ENCODE peak calls at places on chromosomes 6 and 20, in nine cellular contexts. L, Q, N, Y, D, E, J, B and W are unnamed samples. For H3K4me1, the result is how much of the 10 kb centered on the place peaks cover.

GRCh38 chr6:31680226-31680840 is 534 bp downstream of the LY6G5C start:
- DNase-seq in D (no peak), N (no peak), J (no peak), Y (no peak), L (no peak), B (no peak), E (no peak), Q (no peak), W (no peak)

GRCh38 chr6:118810420-118811027 is 83.4 kb upstream of the ASF1A start:
- DNase-seq in B (no peak), E (peak), J (no peak), D (no peak), N (no peak), Q (no peak), Y (no peak), L (no peak), W (no peak)

GRCh38 chr20:13412806-13413445 is 191.9 kb downstream of the ISM1 start:
- DNase-seq in L (no peak), D (no peak), N (no peak), J (no peak), Y (no peak), E (no peak), B (no peak), Q (no peak), W (peak)

GRCh38 chr20:32828029-32828666 is 8.4 kb downstream of the MAPRE1 start:
- DNase-seq in L (no peak), N (no peak), B (no peak), D (no peak), Q (peak), J (no peak), Y (no peak), E (no peak), W (no peak)

GRCh38 chr6:110217255-110217654 is 37.0 kb downstream of the CDC40 start:
- DNase-seq in Q (peak), L (peak), E (no peak), J (no peak), B (no peak), Y (no peak), D (no peak), N (no peak), W (no peak)

GRCh38 chr20:17856024-17856564 is 112.5 kb downstream of the SNX5 start:
- DNase-seq in Q (no peak), N (no peak), E (no peak), Y (no peak), D (no peak), B (peak), J (no peak), L (no peak), W (no peak)

GRCh38 chr6:53792016-53792415 is 2.8 kb upstream of the LRRC1 start:
- DNase-seq in Q (no peak), D (no peak), J (no peak), E (no peak), B (no peak), Y (no peak), L (no peak), N (no peak), W (peak)

GRCh38 chr6:75344021-75344420 is 59.4 kb upstream of the TMEM30A start:
- DNase-seq in J (no peak), Q (no peak), D (no peak), N (no peak), E (no peak), L (no peak), B (no peak), Y (no peak), W (no peak)

GRCh38 chr6:105483492-105483891 is 80.6 kb upstream of the PREP start:
- DNase-seq in N (no peak), Y (peak), L (no peak), D (no peak), J (no peak), B (no peak), Q (peak), E (no peak), W (no peak)

GRCh38 chr20:19257201-19257600 is 44.8 kb downstream of the SLC24A3 start:
- DNase-seq in B (no peak), J (no peak), N (no peak), D (no peak), L (peak), Q (no peak), E (no peak), Y (no peak), W (no peak)

GRCh38 chr6:108133594-108134179 is 32.1 kb upstream of the NR2E1 start:
- DNase-seq in N (peak), Q (peak), B (peak), Y (peak), L (peak), J (peak), D (peak), E (no peak), W (peak)

GRCh38 chr20:33333616-33334015 is 50.6 kb downstream of the BPIFB1 start:
- DNase-seq in B (no peak), Q (no peak), L (no peak), Y (no peak), D (no peak), E (no peak), J (no peak), N (no peak), W (no peak)

GRCh38 chr20:36795691-36796090 is 22.1 kb upstream of the DSN1 start:
- DNase-seq in D (no peak), E (no peak), Q (no peak), J (no peak), B (no peak), L (no peak), Y (no peak), N (no peak), W (no peak)

GRCh38 chr6:46637933-46638332 is 14.7 kb downstream of the CYP39A1 start:
- DNase-seq in B (no peak), J (no peak), N (no peak), L (no peak), Q (no peak), E (no peak), Y (no peak), D (no peak), W (no peak)

GRCh38 chr6:107697682-107698081 is 126.4 kb downstream of the SCML4 start:
- DNase-seq in D (no peak), Y (peak), J (no peak), E (no peak), Q (peak), B (no peak), L (no peak), N (no peak), W (no peak)

GRCh38 chr20:38127011-38127621 is 38.0 kb downstream of the TGM2 start:
- DNase-seq in D (no peak), J (peak), L (peak), B (peak), N (peak), E (no peak), Q (peak), Y (peak), W (no peak)

GRCh38 chr20:23653400-23653938 is 15.7 kb upstream of the CST3 start:
- DNase-seq in L (peak), B (no peak), J (no peak), Y (no peak), N (no peak), D (no peak), E (no peak), Q (no peak), W (no peak)

GRCh38 chr20:36473164-36473563 is 68.2 kb upstream of the MYL9 start:
- DNase-seq in J (no peak), B (no peak), D (no peak), E (no peak), N (no peak), Q (no peak), Y (no peak), L (no peak), W (peak)

GRCh38 chr20:38999217-38999616 is 37.1 kb downstream of the DHX35 start:
- DNase-seq in E (no peak), Y (no peak), Q (no peak), B (no peak), N (no peak), J (no peak), D (no peak), L (no peak), W (no peak)

GRCh38 chr20:63897978-63898561 is 3.1 kb downstream of the DNAJC5 start:
- DNase-seq in D (no peak), E (no peak), B (no peak), Y (no peak), L (no peak), N (no peak), Q (no peak), J (no peak), W (no peak)

GRCh38 chr6:170437719-170438401 is 115.2 kb downstream of the PSMB1 start:
- DNase-seq in D (no peak), Q (peak), E (no peak), L (peak), B (no peak), N (no peak), J (no peak), Y (no peak), W (no peak)

GRCh38 chr6:159701413-159701999 is 8.5 kb upstream of the SOD2 start:
- DNase-seq in L (no peak), E (no peak), J (no peak), D (no peak), B (no peak), N (peak), Y (peak), Q (peak), W (peak)

GRCh38 chr20:51668515-51668914 is 99.7 kb downstream of the ATP9A start:
- DNase-seq in L (no peak), E (no peak), B (no peak), N (no peak), Y (no peak), Q (no peak), J (no peak), D (no peak), W (no peak)

GRCh38 chr6:30814137-30815084 is 69.9 kb upstream of the DDR1 start:
- DNase-seq in L (peak), J (no peak), D (no peak), N (peak), B (no peak), E (no peak), Q (peak), Y (peak), W (peak)

GRCh38 chr6:95354551-95354950 is 222.8 kb upstream of the MANEA start:
- DNase-seq in J (peak), D (no peak), Y (no peak), E (no peak), Q (no peak), B (no peak), L (no peak), N (no peak), W (no peak)

GRCh38 chr6:5855787-5856186 is 150.9 kb downstream of the NRN1 start:
- DNase-seq in J (no peak), Q (no peak), Y (no peak), L (no peak), B (no peak), E (no peak), D (no peak), N (no peak), W (no peak)

GRCh38 chr20:3228750-3229032 is 10.3 kb downstream of the SLC4A11 start:
- DNase-seq in J (no peak), B (no peak), Y (no peak), D (no peak), E (no peak), Q (no peak), L (no peak), N (no peak), W (no peak)

GRCh38 chr6:34953084-34954025 is 64.3 kb downstream of the ANKS1A start:
- DNase-seq in D (no peak), J (no peak), L (no peak), N (peak), Y (peak), E (no peak), B (peak), Q (peak), W (no peak)

GRCh38 chr6:111992851-111993250 is 61.1 kb upstream of the CCN6 start:
- DNase-seq in B (no peak), D (no peak), E (peak), N (no peak), J (no peak), Q (no peak), Y (no peak), L (peak), W (no peak)

GRCh38 chr6:23091795-23092194 is 522.4 kb downstream of the HDGFL1 start:
- DNase-seq in Y (peak), L (no peak), Q (no peak), E (no peak), D (no peak), J (no peak), B (no peak), N (no peak), W (no peak)

GRCh38 chr6:103908898-103909297 is 950.8 kb downstream of the HACE1 start:
- DNase-seq in B (no peak), J (no peak), E (no peak), Q (no peak), Y (no peak), L (peak), D (no peak), N (no peak), W (no peak)

DNA sequence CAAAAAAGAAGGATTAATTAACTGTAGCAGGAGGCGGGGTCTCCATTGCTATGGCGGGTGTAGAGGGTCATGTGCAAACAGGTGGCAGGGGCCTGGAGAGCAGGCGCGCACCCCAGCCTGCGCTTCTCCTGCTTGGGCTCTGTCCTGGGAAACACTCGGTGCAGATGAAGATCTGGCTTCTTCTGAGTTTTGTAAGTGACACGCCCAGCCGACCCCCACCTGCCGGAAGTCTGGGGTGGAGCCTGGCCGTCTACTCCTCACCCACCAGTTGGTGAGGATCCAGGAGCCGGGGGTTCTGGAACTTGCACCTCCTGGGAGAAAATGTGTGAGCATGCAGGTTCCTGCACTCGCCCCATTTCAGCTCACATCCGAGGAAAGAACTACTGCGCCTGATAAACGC is 19.3 kb downstream of the PMEPA1 start:
- DNase-seq in E (no peak), D (no peak), B (no peak), Y (no peak), L (no peak), Q (no peak), J (no peak), N (no peak), W (no peak)
- H3K4me1 ChIP-seq in E (under half), D (half or more), B (under half), Y (under half), L (under half), Q (half or more), J (under half), N (half or more), W (half or more)

DNA sequence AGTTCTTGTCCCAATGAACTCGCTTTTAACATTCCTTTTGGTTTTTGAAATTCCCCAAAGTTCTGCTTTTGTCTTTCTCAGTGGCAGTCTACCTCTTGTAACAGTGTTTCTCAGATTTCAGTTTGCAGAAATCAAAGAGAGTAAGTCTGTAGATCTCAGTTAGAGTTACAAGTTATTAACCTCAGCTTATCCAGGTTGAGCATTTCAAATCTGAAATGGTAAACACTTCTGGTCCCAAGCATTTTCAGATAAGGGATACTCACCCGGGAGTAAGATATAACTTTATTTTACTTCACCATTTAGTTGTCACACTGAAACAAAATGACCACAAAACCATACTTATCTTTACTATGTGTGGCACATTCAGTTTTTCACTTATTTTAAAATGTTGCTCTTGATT is 9.8 kb downstream of the ZNF292 start:
- DNase-seq in Y (no peak), D (no peak), B (no peak), E (no peak), J (no peak), Q (no peak), L (no peak), N (no peak), W (no peak)
- H3K4me1 ChIP-seq in Y (under half), D (half or more), B (under half), E (under half), J (under half), Q (under half), L (under half), N (under half), W (under half)

DNA sequence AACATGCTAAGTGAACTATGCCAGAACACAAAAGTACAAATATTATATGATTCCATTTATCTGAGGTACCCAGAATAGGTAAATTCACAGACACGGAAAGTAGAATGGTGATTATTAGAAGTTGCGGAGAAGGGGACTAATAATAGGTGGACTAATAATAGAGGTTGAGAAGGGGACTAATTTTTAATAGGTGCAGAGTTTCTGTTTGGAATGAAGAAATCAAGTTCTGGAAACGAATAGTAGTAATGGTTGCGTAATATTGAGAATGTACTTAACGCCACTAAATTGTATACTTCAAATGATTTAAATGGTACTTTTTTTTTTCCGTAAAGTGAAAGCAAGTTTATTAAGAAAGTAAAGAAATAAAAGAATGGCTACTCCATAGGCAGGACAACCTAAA is 33.2 kb downstream of the B4GALT5 start:
- DNase-seq in Y (no peak), N (no peak), L (no peak), B (no peak), E (no peak), D (no peak), J (no peak), Q (no peak), W (no peak)
- H3K4me1 ChIP-seq in Y (under half), N (half or more), L (under half), B (half or more), E (under half), D (half or more), J (half or more), Q (under half), W (under half)

GRCh38 chr20:21102252-21102609 is 3.9 kb downstream of the LINC00237 start:
- DNase-seq in Y (no peak), N (no peak), B (peak), J (no peak), L (peak), Q (no peak), E (no peak), D (no peak), W (no peak)
- H3K4me1 ChIP-seq in Y (under half), N (under half), B (under half), J (under half), L (under half), Q (under half), E (under half), D (half or more), W (under half)

GRCh38 chr6:11223296-11223695 is 9.2 kb downstream of the NEDD9 start:
- DNase-seq in B (no peak), N (no peak), Y (no peak), L (no peak), J (no peak), D (no peak), E (no peak), Q (no peak), W (no peak)
- H3K4me1 ChIP-seq in B (under half), N (half or more), Y (half or more), L (under half), J (half or more), D (half or more), E (under half), Q (under half), W (under half)

GRCh38 chr20:62888910-62889309 is 27.3 kb upstream of the TCFL5 start:
- DNase-seq in Y (no peak), N (no peak), D (no peak), B (no peak), L (no peak), J (no peak), E (no peak), Q (no peak), W (no peak)
- H3K4me1 ChIP-seq in Y (under half), N (under half), D (under half), B (under half), L (under half), J (under half), E (under half), Q (under half), W (under half)

GRCh38 chr6:39873439-39873838 is 60.8 kb downstream of the MOCS1 start:
- DNase-seq in J (no peak), E (no peak), B (no peak), Q (no peak), L (no peak), D (no peak), Y (no peak), N (no peak), W (no peak)
- H3K4me1 ChIP-seq in J (under half), E (under half), B (under half), Q (under half), L (under half), D (under half), Y (under half), N (under half), W (under half)